ENCODE peak calls at places on chromosomes 12 and 14, in nine cellular contexts. U, G, E, Z, F, A, R, T and Y are unnamed samples.
A peak's percentile ranks its signal among the peaks of the same experiment; 100 is the strongest.

GRCh38 chr12:123367511-123367910 is 2.9 kb upstream of the SBNO1 start:
- DNase-seq in U (no peak), G (no peak), E (no peak), Z (peak; percentile 41), F (no peak), A (no peak), R (no peak), T (no peak), Y (no peak)

GRCh38 chr12:105315130-105315529 is 15.4 kb upstream of the C12orf75 start:
- DNase-seq in U (no peak), G (no peak), E (no peak), Z (no peak), F (no peak), A (no peak), R (no peak), T (no peak), Y (no peak)

GRCh38 chr14:102182901-102183619 is 43.4 kb downstream of the WDR20 start:
- DNase-seq in U (no peak), G (no peak), E (no peak), Z (no peak), F (no peak), A (no peak), R (no peak), T (no peak), Y (no peak)

GRCh38 chr14:21024668-21025373 is at the start of gene NDRG2:
- DNase-seq in U (peak; percentile 91), G (no peak), E (peak; percentile 52), Z (peak; percentile 89), F (peak; percentile 85), A (peak; percentile 74), R (peak; percentile 64), T (peak; percentile 93), Y (peak; percentile 62)

GRCh38 chr12:72178871-72179270 is 93.3 kb upstream of the TRHDE start:
- DNase-seq in U (no peak), G (no peak), E (no peak), Z (no peak), F (no peak), A (no peak), R (no peak), T (no peak), Y (no peak)

GRCh38 chr12:668092-668481 is 4.8 kb upstream of the NINJ2 start:
- DNase-seq in U (no peak), G (no peak), E (no peak), Z (no peak), F (no peak), A (no peak), R (no peak), T (no peak), Y (no peak)

GRCh38 chr12:25436206-25436912 is 116.7 kb downstream of the LMNTD1 start:
- DNase-seq in U (peak; percentile 29), G (no peak), E (peak; percentile 79), Z (no peak), F (no peak), A (no peak), R (peak; percentile 52), T (no peak), Y (peak; percentile 95)

GRCh38 chr12:100114574-100114973 is 28.1 kb downstream of the BLTP3B start:
- DNase-seq in U (no peak), G (no peak), E (peak; percentile 67), Z (no peak), F (no peak), A (no peak), R (no peak), T (no peak), Y (peak; percentile 34)

GRCh38 chr14:104265918-104266642 is 127.7 kb downstream of the KIF26A start:
- DNase-seq in U (no peak), G (no peak), E (no peak), Z (peak; percentile 49), F (no peak), A (no peak), R (no peak), T (peak; percentile 37), Y (no peak)

GRCh38 chr14:104268725-104269436 is 130.5 kb downstream of the KIF26A start:
- DNase-seq in U (no peak), G (no peak), E (no peak), Z (peak; percentile 64), F (peak; percentile 55), A (no peak), R (no peak), T (peak; percentile 30), Y (no peak)

GRCh38 chr14:104266643-104267575 is 128.5 kb downstream of the KIF26A start:
- DNase-seq in U (no peak), G (no peak), E (no peak), Z (peak; percentile 52), F (peak; percentile 41), A (no peak), R (no peak), T (peak; percentile 32), Y (no peak)

GRCh38 chr14:104268295-104268694 is 129.9 kb downstream of the KIF26A start:
- DNase-seq in U (no peak), G (no peak), E (no peak), Z (no peak), F (no peak), A (no peak), R (no peak), T (no peak), Y (no peak)

DNA sequence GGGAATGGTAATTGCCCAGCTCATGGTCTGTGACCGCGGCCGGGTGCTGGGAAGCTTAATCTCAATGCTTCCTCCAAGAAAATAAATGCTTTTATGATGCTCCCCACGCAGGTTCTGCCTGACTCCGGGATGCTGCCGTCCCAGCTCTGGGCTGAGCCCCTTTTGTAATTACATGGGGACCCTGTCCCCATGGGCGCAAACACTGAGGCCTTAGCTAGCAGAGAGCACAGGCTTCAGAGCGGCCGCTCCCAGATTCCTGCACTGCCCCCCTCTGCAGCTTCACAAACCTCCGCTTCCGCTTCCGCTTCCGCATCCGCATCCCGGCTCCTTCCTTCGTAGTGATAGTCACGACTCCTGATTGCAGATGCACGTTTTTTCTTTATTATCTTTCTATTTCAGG is 129.5 kb downstream of the KIF26A start:
- DNase-seq in U (peak; percentile 0), G (no peak), E (no peak), Z (peak; percentile 42), F (peak; percentile 33), A (no peak), R (no peak), T (peak; percentile 34), Y (no peak)
- H3K4me3 ChIP-seq in U (no peak overlapping the region), G (no peak overlapping the region), E (no peak overlapping the region), Z (no peak overlapping the region), F (no peak overlapping the region), A (no peak overlapping the region), R (no peak overlapping the region), T (no peak overlapping the region), Y (no peak overlapping the region)

GRCh38 chr12:120158351-120158750 is 36.2 kb downstream of the GCN1 start:
- DNase-seq in U (no peak), G (no peak), E (no peak), Z (no peak), F (no peak), A (no peak), R (no peak), T (no peak), Y (no peak)

GRCh38 chr12:120159509-120160237 is 34.8 kb downstream of the GCN1 start:
- DNase-seq in U (no peak), G (no peak), E (no peak), Z (no peak), F (no peak), A (no peak), R (no peak), T (no peak), Y (no peak)

GRCh38 chr12:120155072-120155471 is 38.5 kb upstream of the RAB35 start:
- DNase-seq in U (no peak), G (no peak), E (no peak), Z (peak; percentile 72), F (no peak), A (no peak), R (no peak), T (no peak), Y (no peak)

GRCh38 chr12:120157678-120158077 is 36.8 kb downstream of the GCN1 start:
- DNase-seq in U (no peak), G (no peak), E (no peak), Z (no peak), F (no peak), A (no peak), R (no peak), T (no peak), Y (no peak)

DNA sequence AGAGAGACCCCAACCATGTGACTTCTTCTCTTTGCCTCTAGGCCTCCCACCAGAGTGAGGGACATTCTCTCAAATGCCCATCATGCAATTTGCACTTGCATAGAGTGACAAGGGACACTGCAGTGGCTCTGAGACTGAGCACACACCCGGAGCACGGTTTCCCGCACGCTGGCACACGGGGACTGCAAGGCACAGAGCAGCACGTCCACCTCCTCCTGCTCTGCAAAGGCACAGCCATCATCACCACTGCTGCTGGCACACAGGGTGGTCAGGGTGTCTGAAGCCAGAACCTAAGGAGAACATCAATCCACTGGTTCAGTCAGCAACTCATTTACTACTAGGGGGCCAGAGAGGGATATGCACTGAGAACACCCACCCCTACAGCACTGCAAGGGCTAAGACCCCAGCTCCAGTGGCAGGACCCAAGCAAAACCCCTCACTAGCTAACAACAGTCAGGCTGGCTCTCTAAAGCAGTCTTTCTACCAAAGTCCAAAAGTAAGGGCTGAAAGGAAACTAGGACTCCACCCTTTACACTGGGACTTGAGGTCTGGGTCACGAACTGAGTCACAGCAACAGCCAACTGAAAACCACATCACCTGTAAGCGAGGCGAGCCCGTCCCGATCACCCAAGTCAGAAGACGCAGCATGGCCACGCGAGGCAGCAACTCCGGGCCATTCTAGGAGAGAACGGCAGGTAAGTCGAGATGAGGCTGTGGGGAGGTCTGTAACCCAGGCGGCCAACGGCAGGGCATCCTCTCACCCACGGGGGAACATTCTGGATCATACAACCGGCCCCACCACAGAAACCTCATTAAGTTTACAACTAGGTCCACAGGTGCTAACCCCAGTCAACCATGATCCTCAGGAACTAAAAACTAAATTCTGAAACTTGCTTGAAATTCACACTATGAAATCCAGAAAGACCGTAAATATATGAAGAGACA is 37.9 kb downstream of the GCN1 start:
- DNase-seq in U (no peak), G (no peak), E (no peak), Z (no peak), F (no peak), A (no peak), R (no peak), T (no peak), Y (no peak)
- H3K36me3 ChIP-seq in U (peaks cover 91% of the 10 kb centered on the region), G (peaks cover 74% of the 10 kb centered on the region), E (peaks cover 90% of the 10 kb centered on the region), Z (peaks cover 18% of the 10 kb centered on the region), F (peaks cover 86% of the 10 kb centered on the region), A (peaks cover 68% of the 10 kb centered on the region), R (peaks cover 77% of the 10 kb centered on the region), T (peaks cover 96% of the 10 kb centered on the region), Y (peaks cover 93% of the 10 kb centered on the region)

DNA sequence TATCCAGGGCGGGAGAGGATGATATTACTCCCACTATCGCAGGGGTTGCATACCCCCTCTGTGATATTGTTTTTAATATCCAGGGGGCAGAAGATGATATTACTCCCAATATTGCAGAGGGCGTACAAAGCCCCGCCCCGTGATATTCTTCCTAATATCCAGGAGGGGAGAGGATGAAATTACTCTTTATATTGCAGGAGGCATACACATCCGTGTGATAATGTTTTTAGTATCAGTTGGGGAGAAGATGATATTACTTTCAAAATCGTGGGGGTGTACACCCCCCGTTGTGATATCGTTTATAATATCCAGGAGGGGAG is 52.9 kb upstream of the OXA1L start:
- DNase-seq in U (no peak), G (no peak), E (no peak), Z (no peak), F (no peak), A (no peak), R (no peak), T (no peak), Y (no peak)
- H3K4me3 ChIP-seq in U (no peak overlapping the region), G (no peak overlapping the region), E (peak overlapping the region; percentile 51), Z (no peak overlapping the region), F (no peak overlapping the region), A (peak overlapping the region; percentile 39), R (no peak overlapping the region), T (peak overlapping the region; percentile 31), Y (peak overlapping the region; percentile 75)

GRCh38 chr14:103702095-103702494 is 13.2 kb downstream of the XRCC3 start:
- DNase-seq in U (no peak), G (no peak), E (no peak), Z (no peak), F (no peak), A (no peak), R (no peak), T (no peak), Y (no peak)

GRCh38 chr14:103700753-103701490 is 14.3 kb downstream of the XRCC3 start:
- DNase-seq in U (no peak), G (no peak), E (no peak), Z (peak; percentile 74), F (no peak), A (no peak), R (no peak), T (no peak), Y (no peak)

GRCh38 chr14:103704708-103705107 is 10.5 kb downstream of the XRCC3 start:
- DNase-seq in U (no peak), G (no peak), E (no peak), Z (no peak), F (no peak), A (no peak), R (no peak), T (no peak), Y (no peak)

GRCh38 chr14:103703433-103704385 is 11.5 kb downstream of the XRCC3 start:
- DNase-seq in U (no peak), G (no peak), E (no peak), Z (no peak), F (no peak), A (no peak), R (no peak), T (no peak), Y (no peak)

GRCh38 chr14:103702497-103703432 is 12.5 kb downstream of the XRCC3 start:
- DNase-seq in U (no peak), G (no peak), E (no peak), Z (no peak), F (no peak), A (no peak), R (no peak), T (no peak), Y (no peak)
- H3K36me3 ChIP-seq in U (peaks cover 95% of the 10 kb centered on the region), G (peaks cover 40% of the 10 kb centered on the region), E (peaks cover 93% of the 10 kb centered on the region), Z (peaks cover 3% of the 10 kb centered on the region), F (peaks cover 62% of the 10 kb centered on the region), A (peaks cover 4% of the 10 kb centered on the region), R (peaks cover 65% of the 10 kb centered on the region), T (peaks cover 67% of the 10 kb centered on the region), Y (peaks cover 62% of the 10 kb centered on the region)